ENCODE peak calls at places on chromosomes 1 and 21, in ten cellular contexts. D is endothelial cell; H is hypothalamus; R is effector memory CD8-positive, alpha-beta T cell; C is fibroblast of lung; K is neural progenitor cell; Q is SK-N-SH; W is DND-41; M is CD8-positive, alpha-beta memory T cell; O is GM12892. N is an unnamed sample.

GRCh38 chr21:26845066-26845749 is at the start of gene ADAMTS1:
- DNase-seq in D (peak; percentile 88), H (peak; percentile 93), O (no peak), W (no peak), C (peak; percentile 96), M (no peak), R (no peak), K (peak; percentile 95), Q (peak; percentile 96), N (no peak)

GRCh38 chr1:66532214-66532613 is 1.7 kb upstream of the SGIP1 start:
- DNase-seq in C (no peak), R (no peak), D (no peak), O (no peak), W (no peak), Q (no peak), H (no peak), M (no peak), K (no peak), N (no peak)

GRCh38 chr1:29504709-29505410 is 268.5 kb downstream of the PTPRU start:
- DNase-seq in K (no peak), Q (no peak), O (no peak), R (no peak), H (no peak), W (no peak), M (no peak), C (no peak), D (no peak), N (no peak)

GRCh38 chr1:117127840-117128239 is 6.3 kb upstream of the TRIM45 start:
- DNase-seq in Q (no peak), W (no peak), R (no peak), H (no peak), M (no peak), O (no peak), D (no peak), K (no peak), C (no peak), N (no peak)

GRCh38 chr21:18245493-18245967 is 897 bp downstream of the CHODL start:
- DNase-seq in W (no peak), R (no peak), C (no peak), H (no peak), K (peak; percentile 59), M (no peak), Q (peak; percentile 8), O (no peak), D (peak; percentile 16), N (no peak)

GRCh38 chr1:42966688-42967609 is 8.3 kb upstream of the SLC2A1 start:
- DNase-seq in C (peak; percentile 83), R (no peak), M (no peak), O (no peak), D (no peak), H (peak; percentile 36), K (no peak), W (no peak), Q (no peak), N (no peak)

GRCh38 chr1:197437891-197438853 is 170.1 kb downstream of the CRB1 start:
- DNase-seq in K (no peak), W (no peak), D (no peak), C (peak; percentile 57), Q (no peak), M (no peak), R (no peak), H (no peak), O (no peak), N (no peak)

GRCh38 chr1:86567936-86568335 is 21.1 kb downstream of the CLCA4 start:
- DNase-seq in R (no peak), K (no peak), D (no peak), H (no peak), C (no peak), W (no peak), M (no peak), Q (no peak), O (no peak), N (no peak)

GRCh38 chr21:16196521-16197208 is 466.9 kb downstream of the USP25 start:
- DNase-seq in C (peak; percentile 36), H (no peak), W (no peak), K (no peak), R (no peak), Q (no peak), M (no peak), O (no peak), D (no peak), N (no peak)

GRCh38 chr1:231814031-231814430 is 187.4 kb downstream of the DISC1 start:
- DNase-seq in D (no peak), O (no peak), Q (no peak), H (no peak), M (no peak), K (no peak), C (no peak), W (no peak), R (no peak), N (no peak)

GRCh38 chr1:158999301-159000069 is 10.2 kb upstream of the IFI16 start:
- DNase-seq in H (peak; percentile 70), R (no peak), K (peak; percentile 90), Q (no peak), W (no peak), O (no peak), M (no peak), C (peak; percentile 98), D (peak; percentile 70), N (no peak)

GRCh38 chr1:180754453-180754852 is 122.6 kb downstream of the XPR1 start:
- DNase-seq in R (no peak), D (no peak), Q (no peak), K (no peak), O (no peak), W (no peak), C (no peak), M (no peak), H (no peak), N (no peak)

GRCh38 chr1:103489881-103490280 is 35.6 kb upstream of the RNPC3 start:
- DNase-seq in K (no peak), D (no peak), Q (no peak), R (no peak), M (no peak), O (no peak), C (peak; percentile 45), H (no peak), W (no peak), N (no peak)